ENCODE peak calls at places on chromosome 22, in seven cellular contexts. One of them, this sample, is unnamed.
A peak's percentile ranks its signal among the peaks of the same experiment; 100 is the strongest.

GRCh38 chr22:30015229-30015797 is 65.0 kb upstream of the HORMAD2 start:
- DNase-seq in prostate gland: no peak
- DNase-seq in body of pancreas: no peak
- DNase-seq in A549: no peak
- DNase-seq in HCT116: no peak
- DNase-seq in tibial nerve: no peak
- DNase-seq in K562: no peak
- DNase-seq in this sample: no peak

GRCh38 chr22:31308181-31308580 is 15.9 kb upstream of the PIK3IP1 start:
- DNase-seq in prostate gland: no peak
- DNase-seq in body of pancreas: no peak
- DNase-seq in tibial nerve: no peak
- DNase-seq in K562: no peak
- DNase-seq in HCT116: no peak
- DNase-seq in A549: no peak
- DNase-seq in this sample: no peak

GRCh38 chr22:35154937-35155387 is 89.0 kb downstream of the ISX start:
- DNase-seq in body of pancreas: peak; percentile 54
- DNase-seq in HCT116: peak; percentile 57
- DNase-seq in A549: peak; percentile 20
- DNase-seq in prostate gland: peak; percentile 75
- DNase-seq in tibial nerve: no peak
- DNase-seq in K562: peak; percentile 57
- DNase-seq in this sample: no peak

GRCh38 chr22:23270212-23270733 is 90.0 kb downstream of the BCR start:
- DNase-seq in tibial nerve: no peak
- DNase-seq in K562: peak; percentile 82
- DNase-seq in A549: no peak
- DNase-seq in HCT116: no peak
- DNase-seq in body of pancreas: no peak
- DNase-seq in prostate gland: no peak
- DNase-seq in this sample: no peak

GRCh38 chr22:32589007-32589406 is 114.4 kb downstream of the FBXO7 start:
- DNase-seq in HCT116: no peak
- DNase-seq in K562: no peak
- DNase-seq in tibial nerve: peak; percentile 33
- DNase-seq in prostate gland: no peak
- DNase-seq in A549: no peak
- DNase-seq in body of pancreas: no peak
- DNase-seq in this sample: no peak

GRCh38 chr22:38032681-38033521 is 24.3 kb upstream of the PICK1 start:
- DNase-seq in K562: peak; percentile 35
- DNase-seq in A549: no peak
- DNase-seq in tibial nerve: peak; percentile 61
- DNase-seq in HCT116: no peak
- DNase-seq in prostate gland: no peak
- DNase-seq in body of pancreas: no peak
- DNase-seq in this sample: no peak

GRCh38 chr22:22927196-22927887 is 39.7 kb downstream of the IGLL5 start:
- DNase-seq in HCT116: no peak
- DNase-seq in prostate gland: no peak
- DNase-seq in body of pancreas: no peak
- DNase-seq in A549: no peak
- DNase-seq in K562: peak; percentile 52
- DNase-seq in tibial nerve: no peak
- DNase-seq in this sample: no peak

GRCh38 chr22:23227380-23227779 is 47.1 kb downstream of the BCR start:
- DNase-seq in body of pancreas: no peak
- DNase-seq in A549: no peak
- DNase-seq in tibial nerve: no peak
- DNase-seq in prostate gland: no peak
- DNase-seq in HCT116: no peak
- DNase-seq in K562: peak; percentile 51
- DNase-seq in this sample: no peak

GRCh38 chr22:30288414-30289125 is 735 bp downstream of the CASTOR1 start:
- DNase-seq in A549: no peak
- DNase-seq in K562: no peak
- DNase-seq in HCT116: no peak
- DNase-seq in body of pancreas: no peak
- DNase-seq in prostate gland: no peak
- DNase-seq in tibial nerve: no peak
- DNase-seq in this sample: no peak

GRCh38 chr22:17964153-17964552 is 60.2 kb downstream of the MICAL3 start:
- DNase-seq in body of pancreas: no peak
- DNase-seq in HCT116: no peak
- DNase-seq in prostate gland: no peak
- DNase-seq in K562: no peak
- DNase-seq in tibial nerve: no peak
- DNase-seq in A549: no peak
- DNase-seq in this sample: no peak

GRCh38 chr22:23072911-23073491 is 2.7 kb downstream of the GNAZ start:
- DNase-seq in prostate gland: no peak
- DNase-seq in HCT116: no peak
- DNase-seq in tibial nerve: no peak
- DNase-seq in A549: no peak
- DNase-seq in K562: no peak
- DNase-seq in body of pancreas: no peak
- DNase-seq in this sample: no peak

GRCh38 chr22:38257650-38258246 is 15.1 kb downstream of the TMEM184B start:
- DNase-seq in A549: no peak
- DNase-seq in prostate gland: no peak
- DNase-seq in body of pancreas: peak; percentile 74
- DNase-seq in tibial nerve: no peak
- DNase-seq in K562: no peak
- DNase-seq in HCT116: no peak
- DNase-seq in this sample: no peak

GRCh38 chr22:45657701-45658100 is 13.9 kb upstream of the ATXN10 start:
- DNase-seq in K562: no peak
- DNase-seq in HCT116: no peak
- DNase-seq in tibial nerve: no peak
- DNase-seq in body of pancreas: no peak
- DNase-seq in prostate gland: no peak
- DNase-seq in A549: no peak
- DNase-seq in this sample: no peak

GRCh38 chr22:35587896-35588295 is 29.2 kb downstream of the MB start:
- DNase-seq in body of pancreas: no peak
- DNase-seq in prostate gland: no peak
- DNase-seq in K562: no peak
- DNase-seq in HCT116: no peak
- DNase-seq in tibial nerve: no peak
- DNase-seq in A549: no peak
- DNase-seq in this sample: no peak

GRCh38 chr22:49353185-49353584 is 474.5 kb downstream of the BRD1 start:
- DNase-seq in tibial nerve: no peak
- DNase-seq in body of pancreas: no peak
- DNase-seq in A549: no peak
- DNase-seq in prostate gland: no peak
- DNase-seq in HCT116: no peak
- DNase-seq in K562: no peak
- DNase-seq in this sample: no peak

GRCh38 chr22:38504731-38505594 is 1.1 kb downstream of the DDX17 start:
- DNase-seq in K562: peak; percentile 62
- DNase-seq in A549: no peak
- DNase-seq in tibial nerve: no peak
- DNase-seq in prostate gland: peak; percentile 33
- DNase-seq in body of pancreas: peak; percentile 63
- DNase-seq in HCT116: no peak
- DNase-seq in this sample: no peak

GRCh38 chr22:24555496-24556253 is at the start of gene SNRPD3:
- DNase-seq in A549: peak; percentile 75
- DNase-seq in K562: peak; percentile 77
- DNase-seq in prostate gland: peak; percentile 90
- DNase-seq in HCT116: peak; percentile 81
- DNase-seq in tibial nerve: peak; percentile 88
- DNase-seq in body of pancreas: peak; percentile 94
- DNase-seq in this sample: peak; percentile 59
- TF ChIP-seq POLR2A in A549: peak; percentile 70
- TF ChIP-seq POLR2A in K562: peak; percentile 82
- TF ChIP-seq POLR2A in prostate gland: peak; percentile 65
- TF ChIP-seq POLR2A in HCT116: peak; percentile 66
- TF ChIP-seq POLR2A in tibial nerve: peak; percentile 32
- TF ChIP-seq POLR2A in body of pancreas: peak; percentile 87
- TF ChIP-seq POLR2A in this sample: peak; percentile 79

GRCh38 chr22:44201556-44202129 is 20.9 kb downstream of the PARVG start:
- DNase-seq in body of pancreas: no peak
- DNase-seq in tibial nerve: no peak
- DNase-seq in HCT116: no peak
- DNase-seq in K562: no peak
- DNase-seq in A549: no peak
- DNase-seq in prostate gland: no peak
- DNase-seq in this sample: no peak

GRCh38 chr22:44200451-44200850 is 19.7 kb downstream of the PARVG start:
- DNase-seq in body of pancreas: no peak
- DNase-seq in K562: no peak
- DNase-seq in prostate gland: no peak
- DNase-seq in HCT116: no peak
- DNase-seq in A549: no peak
- DNase-seq in tibial nerve: no peak
- DNase-seq in this sample: no peak

GRCh38 chr22:44202261-44202789 is 21.6 kb downstream of the PARVG start:
- DNase-seq in K562: no peak
- DNase-seq in HCT116: no peak
- DNase-seq in A549: no peak
- DNase-seq in prostate gland: no peak
- DNase-seq in body of pancreas: no peak
- DNase-seq in tibial nerve: no peak
- DNase-seq in this sample: no peak

GRCh38 chr22:44199866-44200265 is 19.1 kb downstream of the PARVG start:
- DNase-seq in HCT116: no peak
- DNase-seq in prostate gland: no peak
- DNase-seq in tibial nerve: no peak
- DNase-seq in K562: no peak
- DNase-seq in body of pancreas: no peak
- DNase-seq in A549: no peak
- DNase-seq in this sample: no peak

DNA sequence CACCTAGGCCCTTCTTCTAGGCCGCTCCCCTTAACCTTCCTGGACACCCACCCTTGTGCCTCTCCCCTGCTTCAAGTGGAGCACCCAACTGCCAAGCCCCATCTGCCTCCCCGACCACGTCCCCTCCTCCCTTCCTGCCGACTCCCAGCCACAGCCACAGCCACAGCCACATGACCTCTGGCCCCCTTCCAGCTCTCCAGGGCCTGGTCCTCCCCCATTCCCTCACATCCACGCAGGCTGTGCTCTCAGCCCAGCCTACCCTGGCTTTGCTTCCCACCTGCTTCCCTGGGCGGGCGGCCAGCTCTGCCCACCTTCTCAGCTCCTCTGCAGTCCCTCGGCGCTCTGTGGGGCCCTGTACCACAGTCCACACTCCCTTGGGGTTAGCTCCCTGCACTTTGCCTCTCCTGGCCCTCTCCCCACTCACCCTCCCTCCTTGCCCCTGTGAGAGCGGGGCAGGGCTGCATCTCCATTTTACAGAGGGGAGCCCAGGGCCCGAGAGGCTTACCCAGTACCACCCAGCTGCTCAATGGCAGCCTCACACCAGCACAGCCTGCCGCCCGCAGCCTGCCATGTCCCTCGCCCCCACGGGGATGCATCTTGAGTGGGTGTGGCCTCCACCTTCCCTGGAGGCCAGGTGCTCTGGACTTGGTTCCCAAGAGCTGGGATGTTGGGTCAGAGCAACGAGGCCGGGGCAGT is 20.3 kb downstream of the PARVG start:
- DNase-seq in A549: no peak
- DNase-seq in HCT116: no peak
- DNase-seq in body of pancreas: no peak
- DNase-seq in prostate gland: no peak
- DNase-seq in tibial nerve: no peak
- DNase-seq in K562: no peak
- DNase-seq in this sample: no peak
- TF ChIP-seq POLR2A in A549: no peak
- TF ChIP-seq POLR2A in HCT116: no peak
- TF ChIP-seq POLR2A in body of pancreas: no peak
- TF ChIP-seq POLR2A in prostate gland: no peak
- TF ChIP-seq POLR2A in tibial nerve: no peak
- TF ChIP-seq POLR2A in K562: no peak
- TF ChIP-seq POLR2A in this sample: no peak

DNA sequence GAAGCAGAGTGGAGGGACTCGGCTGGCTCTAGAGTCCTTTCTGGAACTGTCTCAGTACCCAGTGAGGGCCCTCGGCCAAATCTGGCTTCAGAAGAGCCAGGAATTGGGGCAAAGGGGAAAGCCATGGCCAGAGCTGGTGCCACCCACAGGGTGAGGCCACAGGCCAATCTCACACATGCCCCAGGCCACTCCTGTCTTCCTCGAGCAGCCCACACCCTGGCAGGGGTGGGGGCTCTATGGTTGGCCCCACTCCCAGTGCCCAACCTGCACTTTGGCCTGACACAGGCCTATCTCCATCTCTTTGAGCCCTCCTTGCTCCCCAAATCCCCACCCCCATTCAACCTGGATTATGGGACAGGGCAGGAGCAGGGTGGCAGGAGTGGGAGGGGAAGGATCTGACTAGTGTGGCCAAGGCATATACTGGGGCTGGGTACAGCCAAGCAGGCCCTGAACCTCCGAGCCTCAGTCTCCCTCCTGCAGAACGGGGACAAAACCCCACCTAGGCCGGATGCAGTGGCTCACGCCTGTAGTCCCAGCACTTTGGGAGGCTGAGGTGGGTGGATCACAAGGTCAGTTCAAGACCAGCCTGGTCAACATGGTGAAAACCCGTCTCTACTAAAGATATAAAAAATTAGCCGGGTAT is 6.9 kb downstream of the TST start:
- DNase-seq in body of pancreas: peak; percentile 70
- DNase-seq in K562: no peak
- DNase-seq in HCT116: no peak
- DNase-seq in prostate gland: no peak
- DNase-seq in A549: no peak
- DNase-seq in tibial nerve: no peak
- DNase-seq in this sample: no peak
- TF ChIP-seq POLR2A in body of pancreas: no peak
- TF ChIP-seq POLR2A in K562: no peak
- TF ChIP-seq POLR2A in HCT116: no peak
- TF ChIP-seq POLR2A in prostate gland: no peak
- TF ChIP-seq POLR2A in A549: no peak
- TF ChIP-seq POLR2A in tibial nerve: no peak
- TF ChIP-seq POLR2A in this sample: no peak

GRCh38 chr22:39703890-39704658 is 133.5 kb downstream of the CACNA1I start:
- DNase-seq in A549: no peak
- DNase-seq in K562: no peak
- DNase-seq in HCT116: no peak
- DNase-seq in prostate gland: no peak
- DNase-seq in tibial nerve: no peak
- DNase-seq in body of pancreas: no peak
- DNase-seq in this sample: no peak
- TF ChIP-seq POLR2A in A549: no peak
- TF ChIP-seq POLR2A in K562: no peak
- TF ChIP-seq POLR2A in HCT116: no peak
- TF ChIP-seq POLR2A in prostate gland: no peak
- TF ChIP-seq POLR2A in tibial nerve: no peak
- TF ChIP-seq POLR2A in body of pancreas: no peak
- TF ChIP-seq POLR2A in this sample: no peak

GRCh38 chr22:28450109-28450508 is 229.5 kb downstream of the TTC28 start:
- DNase-seq in tibial nerve: no peak
- DNase-seq in A549: no peak
- DNase-seq in K562: no peak
- DNase-seq in prostate gland: no peak
- DNase-seq in HCT116: no peak
- DNase-seq in body of pancreas: no peak
- DNase-seq in this sample: no peak
- TF ChIP-seq POLR2A in tibial nerve: no peak
- TF ChIP-seq POLR2A in A549: no peak
- TF ChIP-seq POLR2A in K562: no peak
- TF ChIP-seq POLR2A in prostate gland: no peak
- TF ChIP-seq POLR2A in HCT116: no peak
- TF ChIP-seq POLR2A in body of pancreas: no peak
- TF ChIP-seq POLR2A in this sample: no peak

GRCh38 chr22:46737976-46738641 is at the start of gene CERK:
- DNase-seq in HCT116: no peak
- DNase-seq in body of pancreas: peak; percentile 88
- DNase-seq in tibial nerve: peak; percentile 41
- DNase-seq in A549: peak; percentile 41
- DNase-seq in K562: peak; percentile 81
- DNase-seq in prostate gland: peak; percentile 50
- DNase-seq in this sample: peak; percentile 42
- TF ChIP-seq POLR2A in HCT116: peak; percentile 69
- TF ChIP-seq POLR2A in body of pancreas: peak; percentile 62
- TF ChIP-seq POLR2A in tibial nerve: no peak
- TF ChIP-seq POLR2A in A549: peak; percentile 25
- TF ChIP-seq POLR2A in K562: no peak
- TF ChIP-seq POLR2A in prostate gland: peak; percentile 45
- TF ChIP-seq POLR2A in this sample: peak; percentile 49

This sample was measured in H54.